ENCODE peak calls at places on chromosomes 13 and 19, in six cellular contexts. L, N, O, K, J and I are unnamed samples.
A peak's percentile ranks its signal among the peaks of the same experiment; 100 is the strongest.

GRCh38 chr13:22082030-22082429 is 411.2 kb downstream of the FGF9 start:
- DNase-seq in L (no peak), N (no peak), O (no peak), K (no peak), J (no peak), I (no peak)

GRCh38 chr19:36128392-36128736 is 11.5 kb upstream of the CAPNS1 start:
- DNase-seq in L (no peak), N (no peak), O (no peak), K (no peak), J (no peak), I (no peak)

GRCh38 chr13:109794095-109794494 is 7.7 kb upstream of the IRS2 start:
- DNase-seq in L (no peak), N (no peak), O (no peak), K (no peak), J (no peak), I (no peak)

GRCh38 chr19:41922585-41922984 is 5.7 kb downstream of the ERFL start:
- DNase-seq in L (no peak), N (no peak), O (no peak), K (no peak), J (no peak), I (no peak)

GRCh38 chr13:28489536-28489935 is 5.4 kb downstream of the FLT1 start:
- DNase-seq in L (peak; percentile 46), N (peak; percentile 40), O (no peak), K (no peak), J (no peak), I (no peak)

GRCh38 chr13:27281420-27281819 is 10.8 kb downstream of the RASL11A start:
- DNase-seq in L (no peak), N (no peak), O (no peak), K (no peak), J (no peak), I (no peak)

GRCh38 chr13:45863716-45864590 is 12.4 kb upstream of the SIAH3 start:
- DNase-seq in L (no peak), N (no peak), O (no peak), K (no peak), J (no peak), I (no peak)

GRCh38 chr13:99484405-99484981 is 16.8 kb upstream of the TM9SF2 start:
- DNase-seq in L (no peak), N (peak; percentile 80), O (no peak), K (no peak), J (no peak), I (no peak)

GRCh38 chr13:106063591-106064308 is 471.7 kb downstream of the EFNB2 start:
- DNase-seq in L (peak; percentile 78), N (peak; percentile 73), O (no peak), K (no peak), J (no peak), I (no peak)

GRCh38 chr13:101917833-101918755 is 465.6 kb downstream of the ITGBL1 start:
- DNase-seq in L (no peak), N (no peak), O (no peak), K (peak; percentile 64), J (no peak), I (no peak)

GRCh38 chr19:13029893-13030292 is 34.6 kb downstream of the NFIX start:
- DNase-seq in L (no peak), N (peak; percentile 40), O (no peak), K (no peak), J (no peak), I (no peak)

GRCh38 chr13:21673592-21674270 is 2.9 kb downstream of the FGF9 start:
- DNase-seq in L (no peak), N (peak; percentile 79), O (no peak), K (peak; percentile 27), J (no peak), I (peak; percentile 48)

GRCh38 chr13:95624020-95624419 is 20.5 kb downstream of the DZIP1 start:
- DNase-seq in L (peak; percentile 40), N (peak; percentile 71), O (no peak), K (no peak), J (no peak), I (no peak)

GRCh38 chr19:4724252-4724514 is 541 bp upstream of the DPP9 start:
- DNase-seq in L (no peak), N (no peak), O (no peak), K (no peak), J (no peak), I (no peak)

GRCh38 chr19:3154957-3155736 is 19.3 kb downstream of the GNA15 start:
- DNase-seq in L (peak; percentile 99), N (peak; percentile 95), O (peak; percentile 81), K (no peak), J (peak; percentile 55), I (peak; percentile 87)

GRCh38 chr19:17843908-17844490 is 3.8 kb downstream of the JAK3 start:
- DNase-seq in L (no peak), N (no peak), O (no peak), K (no peak), J (no peak), I (no peak)

GRCh38 chr13:101649490-101650126 is 197.1 kb downstream of the ITGBL1 start:
- DNase-seq in L (peak; percentile 70), N (peak; percentile 61), O (no peak), K (no peak), J (no peak), I (no peak)

GRCh38 chr19:58582985-58583384 is 9.8 kb upstream of the MZF1 start:
- DNase-seq in L (no peak), N (no peak), O (no peak), K (no peak), J (no peak), I (no peak)

GRCh38 chr13:80336335-80336734 is 4.6 kb downstream of the SPRY2 start:
- DNase-seq in L (peak; percentile 7), N (no peak), O (no peak), K (no peak), J (no peak), I (no peak)

GRCh38 chr13:44368062-44368591 is 5.5 kb upstream of the SERP2 start:
- DNase-seq in L (peak; percentile 39), N (peak; percentile 41), O (no peak), K (no peak), J (no peak), I (no peak)

GRCh38 chr13:48761256-48761655 is 107.5 kb downstream of the CYSLTR2 start:
- DNase-seq in L (no peak), N (no peak), O (no peak), K (no peak), J (no peak), I (no peak)

GRCh38 chr19:45402469-45403070 is 2.3 kb downstream of the PPP1R13L start:
- DNase-seq in L (no peak), N (peak; percentile 73), O (no peak), K (no peak), J (no peak), I (no peak)

GRCh38 chr19:17775991-17776803 is 18.7 kb upstream of the B3GNT3 start:
- DNase-seq in L (no peak), N (peak; percentile 50), O (no peak), K (no peak), J (no peak), I (peak; percentile 67)

GRCh38 chr13:28568286-28568685 is 73.4 kb upstream of the FLT1 start:
- DNase-seq in L (no peak), N (no peak), O (no peak), K (peak; percentile 1), J (no peak), I (no peak)

GRCh38 chr19:46571495-46571894 is 29.6 kb upstream of the CALM3 start:
- DNase-seq in L (peak; percentile 7), N (peak; percentile 32), O (no peak), K (no peak), J (no peak), I (no peak)

GRCh38 chr13:45521292-45521691 is 56.6 kb downstream of the COG3 start:
- DNase-seq in L (peak; percentile 83), N (no peak), O (no peak), K (no peak), J (no peak), I (no peak)

GRCh38 chr19:42216653-42217521 is 590 bp downstream of the DEDD2 start:
- DNase-seq in L (peak; percentile 20), N (peak; percentile 55), O (no peak), K (peak; percentile 12), J (no peak), I (no peak)

GRCh38 chr13:105213512-105213911 is 1322.0 kb downstream of the EFNB2 start:
- DNase-seq in L (no peak), N (no peak), O (no peak), K (no peak), J (no peak), I (no peak)

GRCh38 chr13:75139291-75139690 is 342.7 kb downstream of the TBC1D4 start:
- DNase-seq in L (peak; percentile 56), N (no peak), O (no peak), K (no peak), J (no peak), I (no peak)

GRCh38 chr13:24226762-24227161 is 66.2 kb downstream of the SPATA13 start:
- DNase-seq in L (no peak), N (no peak), O (no peak), K (no peak), J (no peak), I (no peak)

GRCh38 chr19:3108775-3109174 is 14.6 kb downstream of the GNA11 start:
- DNase-seq in L (peak; percentile 15), N (peak; percentile 73), O (peak; percentile 60), K (peak; percentile 21), J (no peak), I (no peak)

GRCh38 chr13:43087960-43088580 is 64.7 kb downstream of the DNAJC15 start:
- DNase-seq in L (no peak), N (peak; percentile 30), O (no peak), K (no peak), J (no peak), I (no peak)

GRCh38 chr19:11405846-11406643 is 13.1 kb downstream of the RGL3 start:
- DNase-seq in L (no peak), N (peak; percentile 31), O (no peak), K (no peak), J (no peak), I (no peak)